ENCODE peak calls at places on chromosomes 12 and 14, in ten cellular contexts. One of them, this sample, is unnamed.
A peak's percentile ranks its signal among the peaks of the same experiment; 100 is the strongest.

GRCh38 chr12:81726634-81727033 is 32.5 kb downstream of the PPFIA2 start:
- DNase-seq in foreskin fibroblast: no peak
- DNase-seq in BE2C: no peak
- DNase-seq in Calu3: no peak
- DNase-seq in IMR-90: no peak
- DNase-seq in PC-9: no peak
- DNase-seq in lower leg skin: no peak
- DNase-seq in choroid plexus epithelial cell: no peak
- DNase-seq in left lung: no peak
- DNase-seq in fibroblast of lung: no peak
- DNase-seq in this sample: no peak

GRCh38 chr12:89960607-89961394 is 252.2 kb upstream of the ATP2B1 start:
- DNase-seq in PC-9: no peak
- DNase-seq in BE2C: no peak
- DNase-seq in left lung: no peak
- DNase-seq in IMR-90: peak; percentile 50
- DNase-seq in lower leg skin: no peak
- DNase-seq in Calu3: peak; percentile 66
- DNase-seq in choroid plexus epithelial cell: peak; percentile 58
- DNase-seq in fibroblast of lung: peak; percentile 54
- DNase-seq in foreskin fibroblast: peak; percentile 68
- DNase-seq in this sample: peak; percentile 7

GRCh38 chr14:69582207-69582606 is 7.5 kb upstream of the CCDC177 start:
- DNase-seq in PC-9: no peak
- DNase-seq in fibroblast of lung: peak; percentile 23
- DNase-seq in choroid plexus epithelial cell: peak; percentile 44
- DNase-seq in IMR-90: peak; percentile 65
- DNase-seq in Calu3: no peak
- DNase-seq in foreskin fibroblast: peak; percentile 15
- DNase-seq in BE2C: no peak
- DNase-seq in lower leg skin: no peak
- DNase-seq in left lung: no peak
- DNase-seq in this sample: no peak

GRCh38 chr14:100135784-100136183 is 23.7 kb downstream of the DEGS2 start:
- DNase-seq in fibroblast of lung: no peak
- DNase-seq in PC-9: no peak
- DNase-seq in lower leg skin: no peak
- DNase-seq in Calu3: no peak
- DNase-seq in foreskin fibroblast: no peak
- DNase-seq in choroid plexus epithelial cell: no peak
- DNase-seq in BE2C: no peak
- DNase-seq in IMR-90: no peak
- DNase-seq in left lung: no peak
- DNase-seq in this sample: no peak

GRCh38 chr14:96254696-96255095 is 1.3 kb upstream of the BDKRB1 start:
- DNase-seq in lower leg skin: no peak
- DNase-seq in IMR-90: no peak
- DNase-seq in choroid plexus epithelial cell: no peak
- DNase-seq in Calu3: no peak
- DNase-seq in BE2C: no peak
- DNase-seq in fibroblast of lung: no peak
- DNase-seq in foreskin fibroblast: no peak
- DNase-seq in PC-9: no peak
- DNase-seq in left lung: peak; percentile 10
- DNase-seq in this sample: no peak

GRCh38 chr14:83196235-83196634 is 1662.6 kb upstream of the SEL1L start:
- DNase-seq in lower leg skin: no peak
- DNase-seq in foreskin fibroblast: peak; percentile 36
- DNase-seq in PC-9: no peak
- DNase-seq in IMR-90: peak; percentile 47
- DNase-seq in Calu3: no peak
- DNase-seq in BE2C: no peak
- DNase-seq in left lung: no peak
- DNase-seq in fibroblast of lung: peak; percentile 8
- DNase-seq in choroid plexus epithelial cell: peak; percentile 44
- DNase-seq in this sample: no peak

GRCh38 chr12:119512772-119513497 is 80.6 kb upstream of the TMEM233 start:
- DNase-seq in IMR-90: no peak
- DNase-seq in lower leg skin: no peak
- DNase-seq in PC-9: peak; percentile 5
- DNase-seq in foreskin fibroblast: peak; percentile 10
- DNase-seq in choroid plexus epithelial cell: peak; percentile 5
- DNase-seq in Calu3: peak; percentile 11
- DNase-seq in fibroblast of lung: no peak
- DNase-seq in left lung: no peak
- DNase-seq in BE2C: no peak
- DNase-seq in this sample: no peak

GRCh38 chr14:73058923-73059311 is 583 bp downstream of the RBM25 start:
- DNase-seq in fibroblast of lung: peak; percentile 29
- DNase-seq in choroid plexus epithelial cell: peak; percentile 35
- DNase-seq in Calu3: peak; percentile 41
- DNase-seq in left lung: no peak
- DNase-seq in IMR-90: peak; percentile 14
- DNase-seq in PC-9: peak; percentile 41
- DNase-seq in BE2C: peak; percentile 26
- DNase-seq in lower leg skin: peak; percentile 35
- DNase-seq in foreskin fibroblast: peak; percentile 42
- DNase-seq in this sample: peak; percentile 56

GRCh38 chr12:100859063-100859627 is 64.6 kb downstream of the ANO4 start:
- DNase-seq in foreskin fibroblast: no peak
- DNase-seq in choroid plexus epithelial cell: no peak
- DNase-seq in lower leg skin: no peak
- DNase-seq in IMR-90: no peak
- DNase-seq in PC-9: no peak
- DNase-seq in Calu3: peak; percentile 37
- DNase-seq in fibroblast of lung: no peak
- DNase-seq in left lung: no peak
- DNase-seq in BE2C: no peak
- DNase-seq in this sample: no peak

GRCh38 chr12:132308311-132309161 is 20.9 kb downstream of the GALNT9 start:
- DNase-seq in PC-9: no peak
- DNase-seq in Calu3: no peak
- DNase-seq in foreskin fibroblast: no peak
- DNase-seq in fibroblast of lung: no peak
- DNase-seq in BE2C: no peak
- DNase-seq in choroid plexus epithelial cell: no peak
- DNase-seq in IMR-90: no peak
- DNase-seq in lower leg skin: no peak
- DNase-seq in left lung: peak; percentile 76
- DNase-seq in this sample: no peak

GRCh38 chr12:50195832-50196231 is 28.7 kb upstream of the CERS5 start:
- DNase-seq in Calu3: no peak
- DNase-seq in left lung: no peak
- DNase-seq in lower leg skin: no peak
- DNase-seq in PC-9: no peak
- DNase-seq in foreskin fibroblast: peak; percentile 25
- DNase-seq in fibroblast of lung: no peak
- DNase-seq in choroid plexus epithelial cell: no peak
- DNase-seq in IMR-90: no peak
- DNase-seq in BE2C: no peak
- DNase-seq in this sample: no peak

DNA sequence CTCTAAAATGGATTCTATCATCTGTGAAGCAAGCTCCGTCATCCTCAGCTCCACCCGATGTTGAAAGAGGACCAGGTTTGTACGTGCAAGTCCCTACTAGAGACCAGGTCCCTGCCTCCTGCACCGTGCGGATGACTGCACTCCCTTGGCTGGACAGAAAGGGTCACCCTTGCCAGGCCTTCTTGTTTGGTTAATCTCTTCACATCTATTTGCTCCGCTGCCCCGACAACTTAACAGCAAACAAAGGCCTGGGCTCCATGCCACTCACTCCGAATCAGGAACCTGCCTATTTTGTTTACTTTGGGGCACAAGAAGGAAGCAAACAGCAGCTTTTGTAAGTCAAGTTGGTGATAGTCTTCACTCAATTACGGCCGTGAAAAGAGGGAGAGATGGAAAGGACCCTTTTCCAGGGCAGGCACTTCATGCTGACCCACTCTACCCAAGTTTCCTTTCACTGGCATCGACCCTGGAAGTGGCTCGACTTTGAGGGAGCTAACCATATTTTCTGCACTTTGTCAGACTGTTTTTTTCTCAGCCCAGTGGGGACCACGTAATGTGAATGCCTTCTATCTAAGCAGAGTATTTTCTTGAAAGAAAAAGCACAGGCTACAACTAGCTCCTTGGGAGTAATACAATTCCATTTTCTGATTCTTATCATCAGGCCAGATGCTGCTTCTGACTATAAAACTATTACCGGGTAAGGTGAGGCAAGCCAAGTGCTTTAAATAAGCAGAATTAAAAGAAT is 202.6 kb downstream of the FOXN3 start:
- DNase-seq in left lung: peak; percentile 85
- DNase-seq in Calu3: peak; percentile 43
- DNase-seq in foreskin fibroblast: no peak
- DNase-seq in choroid plexus epithelial cell: no peak
- DNase-seq in PC-9: peak; percentile 56
- DNase-seq in IMR-90: no peak
- DNase-seq in lower leg skin: peak; percentile 68
- DNase-seq in fibroblast of lung: peak; percentile 16
- DNase-seq in BE2C: peak; percentile 57
- DNase-seq in this sample: no peak
- TF ChIP-seq CTCF in left lung: no peak
- TF ChIP-seq CTCF in Calu3: no peak
- TF ChIP-seq CTCF in foreskin fibroblast: no peak
- TF ChIP-seq CTCF in choroid plexus epithelial cell: no peak
- TF ChIP-seq CTCF in PC-9: no peak
- TF ChIP-seq CTCF in IMR-90: no peak
- TF ChIP-seq CTCF in lower leg skin: no peak
- TF ChIP-seq CTCF in fibroblast of lung: no peak
- TF ChIP-seq CTCF in BE2C: peak; percentile 34
- TF ChIP-seq CTCF in this sample: no peak

DNA sequence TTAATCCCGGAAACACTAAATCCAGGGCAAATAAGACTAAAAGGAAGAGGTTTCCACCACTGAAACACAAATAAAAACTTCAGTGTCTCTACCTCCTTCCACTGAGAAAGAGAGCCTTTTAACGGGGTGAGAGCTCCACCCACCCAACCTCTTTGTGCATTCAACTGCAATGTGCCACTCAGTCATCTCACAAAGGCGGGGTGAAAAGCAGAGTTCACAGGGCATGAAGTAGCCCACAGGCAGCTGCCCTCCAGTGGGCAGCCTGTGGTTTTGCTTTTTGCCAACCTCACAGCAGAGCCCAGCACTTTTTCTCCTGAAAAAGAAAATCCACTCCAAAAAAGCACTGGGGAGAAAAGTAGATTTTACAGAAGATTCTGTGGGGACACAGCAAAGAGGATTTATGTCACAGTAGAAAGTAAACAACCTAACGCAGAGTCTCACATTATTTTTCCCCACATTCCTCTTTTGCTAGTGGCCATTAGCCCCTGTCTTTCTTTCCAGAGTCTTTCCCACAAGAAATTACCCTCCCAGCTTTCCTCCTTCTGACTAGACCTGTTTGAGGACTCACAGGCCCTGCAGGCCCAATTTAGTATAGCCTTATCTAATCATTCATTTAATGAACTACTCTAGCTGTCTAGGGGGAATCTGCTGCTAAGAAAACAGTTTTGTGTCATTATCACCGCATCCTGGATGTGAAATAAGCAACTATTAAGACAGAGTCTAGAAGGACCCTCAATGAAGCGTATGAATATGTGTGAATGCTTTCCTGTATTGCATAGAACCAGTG is 753.8 kb upstream of the FOXG1 start:
- DNase-seq in Calu3: peak; percentile 15
- DNase-seq in BE2C: no peak
- DNase-seq in choroid plexus epithelial cell: no peak
- DNase-seq in IMR-90: no peak
- DNase-seq in left lung: no peak
- DNase-seq in PC-9: no peak
- DNase-seq in lower leg skin: no peak
- DNase-seq in foreskin fibroblast: no peak
- DNase-seq in fibroblast of lung: no peak
- DNase-seq in this sample: no peak
- TF ChIP-seq CTCF in Calu3: no peak
- TF ChIP-seq CTCF in BE2C: peak; percentile 30
- TF ChIP-seq CTCF in choroid plexus epithelial cell: no peak
- TF ChIP-seq CTCF in IMR-90: no peak
- TF ChIP-seq CTCF in left lung: no peak
- TF ChIP-seq CTCF in PC-9: no peak
- TF ChIP-seq CTCF in lower leg skin: no peak
- TF ChIP-seq CTCF in foreskin fibroblast: no peak
- TF ChIP-seq CTCF in fibroblast of lung: no peak
- TF ChIP-seq CTCF in this sample: no peak

GRCh38 chr14:54529811-54530210 is 20.1 kb downstream of the CGRRF1 start:
- DNase-seq in fibroblast of lung: peak; percentile 39
- DNase-seq in choroid plexus epithelial cell: peak; percentile 45
- DNase-seq in IMR-90: peak; percentile 68
- DNase-seq in left lung: no peak
- DNase-seq in BE2C: peak; percentile 46
- DNase-seq in foreskin fibroblast: peak; percentile 76
- DNase-seq in PC-9: no peak
- DNase-seq in lower leg skin: no peak
- DNase-seq in Calu3: no peak
- DNase-seq in this sample: no peak

GRCh38 chr14:54533100-54533499 is 23.4 kb downstream of the CGRRF1 start:
- DNase-seq in choroid plexus epithelial cell: no peak
- DNase-seq in lower leg skin: no peak
- DNase-seq in left lung: no peak
- DNase-seq in PC-9: no peak
- DNase-seq in foreskin fibroblast: no peak
- DNase-seq in fibroblast of lung: no peak
- DNase-seq in Calu3: no peak
- DNase-seq in BE2C: no peak
- DNase-seq in IMR-90: no peak
- DNase-seq in this sample: no peak

GRCh38 chr14:54532111-54533012 is 22.7 kb downstream of the CGRRF1 start:
- DNase-seq in choroid plexus epithelial cell: no peak
- DNase-seq in lower leg skin: no peak
- DNase-seq in foreskin fibroblast: no peak
- DNase-seq in BE2C: no peak
- DNase-seq in fibroblast of lung: no peak
- DNase-seq in IMR-90: no peak
- DNase-seq in left lung: no peak
- DNase-seq in Calu3: no peak
- DNase-seq in PC-9: no peak
- DNase-seq in this sample: peak; percentile 38

GRCh38 chr14:54524410-54524809 is 14.7 kb downstream of the CGRRF1 start:
- DNase-seq in IMR-90: no peak
- DNase-seq in left lung: no peak
- DNase-seq in foreskin fibroblast: no peak
- DNase-seq in BE2C: no peak
- DNase-seq in choroid plexus epithelial cell: no peak
- DNase-seq in Calu3: no peak
- DNase-seq in PC-9: no peak
- DNase-seq in fibroblast of lung: no peak
- DNase-seq in lower leg skin: no peak
- DNase-seq in this sample: no peak

GRCh38 chr14:54528973-54529372 is 19.3 kb downstream of the CGRRF1 start:
- DNase-seq in left lung: no peak
- DNase-seq in lower leg skin: no peak
- DNase-seq in foreskin fibroblast: no peak
- DNase-seq in BE2C: no peak
- DNase-seq in fibroblast of lung: no peak
- DNase-seq in PC-9: no peak
- DNase-seq in Calu3: no peak
- DNase-seq in choroid plexus epithelial cell: no peak
- DNase-seq in IMR-90: no peak
- DNase-seq in this sample: no peak
- TF ChIP-seq CTCF in left lung: no peak
- TF ChIP-seq CTCF in lower leg skin: no peak
- TF ChIP-seq CTCF in foreskin fibroblast: no peak
- TF ChIP-seq CTCF in BE2C: no peak
- TF ChIP-seq CTCF in fibroblast of lung: no peak
- TF ChIP-seq CTCF in PC-9: no peak
- TF ChIP-seq CTCF in Calu3: no peak
- TF ChIP-seq CTCF in choroid plexus epithelial cell: no peak
- TF ChIP-seq CTCF in IMR-90: no peak
- TF ChIP-seq CTCF in this sample: no peak

GRCh38 chr14:56294125-56294524 is 175.9 kb downstream of the PELI2 start:
- DNase-seq in Calu3: no peak
- DNase-seq in choroid plexus epithelial cell: no peak
- DNase-seq in IMR-90: no peak
- DNase-seq in fibroblast of lung: no peak
- DNase-seq in lower leg skin: no peak
- DNase-seq in PC-9: no peak
- DNase-seq in left lung: no peak
- DNase-seq in BE2C: peak; percentile 56
- DNase-seq in foreskin fibroblast: no peak
- DNase-seq in this sample: no peak
- TF ChIP-seq CTCF in Calu3: no peak
- TF ChIP-seq CTCF in choroid plexus epithelial cell: peak; percentile 12
- TF ChIP-seq CTCF in IMR-90: peak; percentile 20
- TF ChIP-seq CTCF in fibroblast of lung: no peak
- TF ChIP-seq CTCF in lower leg skin: no peak
- TF ChIP-seq CTCF in PC-9: no peak
- TF ChIP-seq CTCF in left lung: no peak
- TF ChIP-seq CTCF in BE2C: peak; percentile 54
- TF ChIP-seq CTCF in foreskin fibroblast: no peak
- TF ChIP-seq CTCF in this sample: no peak

This sample was measured in GM13977.